ENCODE peak calls at places on chromosomes 1 and 21, in seven cellular contexts. A, L, S, I, E, H and C are unnamed samples.

GRCh38 chr1:87291107-87291506 is 37.6 kb upstream of the LMO4 start:
- DNase-seq in A (no peak), L (no peak), S (no peak), I (no peak), E (no peak), H (no peak), C (peak)

GRCh38 chr1:47211796-47212269 is 20.2 kb downstream of the TAL1 start:
- DNase-seq in A (no peak), L (no peak), S (no peak), I (no peak), E (peak), H (no peak), C (no peak)

GRCh38 chr21:15063821-15064575 is 802 bp downstream of the NRIP1 start:
- DNase-seq in A (no peak), L (no peak), S (no peak), I (peak), E (peak), H (peak), C (peak)

GRCh38 chr1:164191191-164191590 is 367.8 kb upstream of the PBX1 start:
- DNase-seq in A (no peak), L (no peak), S (no peak), I (no peak), E (no peak), H (no peak), C (no peak)

GRCh38 chr1:209803568-209803967 is 2.4 kb downstream of the IRF6 start:
- DNase-seq in A (no peak), L (no peak), S (no peak), I (no peak), E (no peak), H (no peak), C (no peak)

GRCh38 chr1:61579815-61580214 is 145.1 kb downstream of the TM2D1 start:
- DNase-seq in A (no peak), L (no peak), S (no peak), I (no peak), E (no peak), H (no peak), C (no peak)

GRCh38 chr1:78340006-78340405 is 150.8 kb upstream of the PTGFR start:
- DNase-seq in A (no peak), L (no peak), S (no peak), I (no peak), E (no peak), H (no peak), C (peak)

GRCh38 chr1:207873055-207873890 is 37.7 kb downstream of the CD34 start:
- DNase-seq in A (peak), L (no peak), S (no peak), I (no peak), E (no peak), H (no peak), C (no peak)

GRCh38 chr1:1782399-1783221 is 4.3 kb upstream of the NADK start:
- DNase-seq in A (peak), L (peak), S (no peak), I (no peak), E (peak), H (no peak), C (peak)

GRCh38 chr1:228445867-228446584 is 29.4 kb upstream of the TRIM17 start:
- DNase-seq in A (peak), L (no peak), S (peak), I (peak), E (peak), H (peak), C (peak)